ENCODE peak calls at places on chromosome 10, in seven cellular contexts. H is SK-N-SH, A is foreskin fibroblast, Q is PC-3, T is astrocyte, V is breast epithelium, E is astrocyte of the spinal cord. M is an unnamed sample.

GRCh38 chr10:3975016-3975415 is 190.0 kb upstream of the KLF6 start:
- DNase-seq in V (no peak), A (no peak), H (no peak), E (no peak), T (no peak), Q (no peak), M (no peak)

GRCh38 chr10:37774351-37774750 is 83.1 kb downstream of the ZNF248 start:
- DNase-seq in E (no peak), V (no peak), T (no peak), H (no peak), A (no peak), Q (no peak), M (no peak)

GRCh38 chr10:11505636-11506035 is 105.8 kb downstream of the USP6NL start:
- DNase-seq in V (no peak), A (no peak), T (no peak), E (no peak), H (no peak), Q (no peak), M (no peak)

GRCh38 chr10:77560052-77560451 is 77.6 kb downstream of the KCNMA1 start:
- DNase-seq in E (no peak), H (no peak), T (no peak), V (no peak), A (no peak), Q (no peak), M (no peak)

GRCh38 chr10:33335800-33336605 is 1.5 kb upstream of the NRP1 start:
- DNase-seq in E (peak; percentile 79), H (peak; percentile 70), V (peak; percentile 43), Q (peak; percentile 100), T (peak; percentile 44), A (peak; percentile 81), M (peak; percentile 57)

GRCh38 chr10:23198940-23199767 is 7.0 kb downstream of the PTF1A start:
- DNase-seq in Q (no peak), V (no peak), T (no peak), H (peak; percentile 44), E (peak; percentile 22), A (no peak), M (no peak)

GRCh38 chr10:21273400-21273968 is 252.0 kb downstream of the SKIDA1 start:
- DNase-seq in V (no peak), Q (peak; percentile 38), H (no peak), A (no peak), T (no peak), E (no peak), M (no peak)

GRCh38 chr10:79435271-79436065 is 10.0 kb downstream of the ZCCHC24 start:
- DNase-seq in A (no peak), V (no peak), H (no peak), T (no peak), E (no peak), Q (peak; percentile 95), M (peak; percentile 45)

GRCh38 chr10:2972810-2973209 is 94.5 kb upstream of the PFKP start:
- DNase-seq in E (no peak), H (no peak), T (no peak), A (no peak), V (no peak), Q (no peak), M (no peak)

GRCh38 chr10:123885406-123886164 is 6.0 kb downstream of the CPXM2 start:
- DNase-seq in Q (no peak), E (no peak), V (no peak), T (no peak), A (no peak), H (no peak), M (no peak)

GRCh38 chr10:132195366-132196075 is 8.8 kb downstream of the DPYSL4 start:
- DNase-seq in Q (no peak), H (no peak), E (no peak), V (no peak), T (no peak), A (no peak), M (no peak)

GRCh38 chr10:117480097-117480496 is 62.4 kb upstream of the EMX2 start:
- DNase-seq in E (no peak), V (no peak), T (no peak), Q (no peak), H (no peak), A (no peak), M (no peak)

GRCh38 chr10:86946215-86947170 is 10.9 kb downstream of the MMRN2 start:
- DNase-seq in E (no peak), A (no peak), H (peak; percentile 75), V (peak; percentile 17), Q (no peak), T (no peak), M (no peak)

GRCh38 chr10:74586088-74586585 is 240.3 kb upstream of the KAT6B start:
- DNase-seq in E (no peak), Q (peak; percentile 38), V (no peak), H (peak; percentile 12), T (peak; percentile 17), A (no peak), M (peak; percentile 18)

GRCh38 chr10:30743586-30743985 is 114.0 kb upstream of the LYZL2 start:
- DNase-seq in T (no peak), H (no peak), Q (no peak), A (no peak), E (no peak), V (no peak), M (no peak)

DNA sequence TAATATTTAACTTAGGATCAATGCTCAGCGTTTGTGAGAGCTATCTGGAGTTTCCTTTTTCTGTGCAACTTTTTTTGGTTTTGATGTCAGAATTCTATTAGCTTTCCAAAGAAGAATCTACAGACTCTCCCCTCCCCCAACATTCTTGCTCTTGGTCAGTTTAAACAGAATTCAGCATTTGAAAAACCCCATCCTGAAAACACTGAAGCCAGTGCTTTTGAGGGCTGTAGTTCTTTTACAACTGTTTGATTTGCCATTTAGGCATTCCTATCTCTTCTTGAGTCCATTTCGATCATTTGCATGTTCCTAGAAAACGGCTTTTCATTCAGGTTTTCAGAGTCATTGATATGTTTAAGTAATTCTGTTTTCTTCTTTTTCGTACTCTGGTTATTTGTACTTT is 15.7 kb upstream of the CXCL12 start:
- DNase-seq in T (no peak), Q (no peak), E (no peak), H (no peak), A (no peak), V (no peak), M (no peak)
- H3K4me3 ChIP-seq in T (no peak overlapping the region), Q (no peak overlapping the region), E (no peak overlapping the region), H (no peak overlapping the region), A (no peak overlapping the region), V (no peak overlapping the region), M (no peak overlapping the region)

DNA sequence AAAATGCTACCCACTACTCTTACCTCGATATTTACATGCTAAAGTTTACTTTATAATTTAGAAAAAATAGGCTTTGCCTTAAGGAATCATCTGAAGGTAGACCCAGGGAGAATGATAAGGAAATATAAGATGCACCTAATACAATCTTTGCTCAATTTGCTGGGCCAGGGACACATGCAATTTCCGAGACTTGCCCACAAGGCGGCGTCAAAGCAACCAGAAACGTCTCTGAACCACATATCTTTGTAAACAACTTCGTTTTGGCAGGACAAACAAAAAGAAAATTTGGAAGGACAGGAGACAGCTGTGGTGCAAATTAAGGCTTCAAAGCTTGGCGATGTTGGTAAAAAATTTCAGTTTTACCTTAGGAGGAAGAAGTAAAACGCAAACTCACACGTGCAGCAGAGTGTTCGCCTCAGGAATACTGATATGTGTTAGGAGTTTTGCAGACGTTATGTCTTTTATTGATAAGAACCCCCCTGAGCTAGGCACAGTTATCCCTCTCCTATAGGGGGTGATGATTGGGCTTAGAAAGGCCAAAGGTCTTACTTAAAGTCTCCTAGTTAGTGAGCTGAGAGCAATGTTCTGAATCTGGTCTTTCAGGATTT is 134.3 kb downstream of the PRKCQ start:
- DNase-seq in H (peak; percentile 38), T (no peak), V (peak; percentile 19), A (peak; percentile 14), Q (peak; percentile 36), E (peak; percentile 21), M (peak; percentile 61)
- TF ChIP-seq CTCF in H (peak; percentile 70), T (peak; percentile 56), V (peak; percentile 25), A (peak; percentile 78), Q (peak; percentile 63), E (peak; percentile 67), M (peak; percentile 79)

DNA sequence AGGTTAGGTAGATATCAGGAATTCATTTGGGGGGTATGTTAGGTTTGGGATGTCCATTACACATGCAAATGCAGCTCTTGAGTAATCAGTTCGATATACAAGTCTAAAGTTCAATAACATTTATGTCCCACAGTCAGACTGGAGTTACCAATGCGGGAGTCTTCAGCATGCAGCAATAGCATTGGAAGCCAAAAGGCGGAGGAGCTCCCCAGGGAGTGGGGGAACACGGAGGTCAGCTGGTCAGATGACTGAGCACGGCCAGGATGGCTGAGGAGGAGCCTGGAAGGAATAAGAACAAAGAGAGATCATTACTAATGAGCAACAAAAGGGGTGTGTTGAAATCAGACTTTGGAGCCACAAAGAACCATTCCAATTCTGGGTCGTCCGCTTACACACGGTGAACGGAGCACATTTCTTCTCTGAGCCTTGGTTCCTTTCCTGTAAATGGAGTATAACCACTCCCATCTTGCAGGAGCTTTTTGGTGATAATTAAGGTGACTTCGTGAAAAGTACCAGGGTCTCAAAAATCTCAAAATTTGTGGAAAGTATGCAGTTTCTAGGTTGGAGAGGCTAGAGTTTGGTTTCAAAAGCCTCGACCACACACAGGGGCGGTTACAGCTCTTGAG is 472 bp upstream of the ZNF22 start:
- DNase-seq in A (peak; percentile 36), V (peak; percentile 65), H (no peak), T (peak; percentile 36), Q (peak; percentile 6), E (peak; percentile 61), M (peak; percentile 97)
- H3K4me3 ChIP-seq in A (peak overlapping the region; percentile 52), V (peak overlapping the region; percentile 83), H (peak overlapping the region; percentile 71), T (peak overlapping the region; percentile 71), Q (peak overlapping the region; percentile 65), E (peak overlapping the region; percentile 54), M (peak overlapping the region; percentile 61)

GRCh38 chr10:133394801-133395221 is 854 bp downstream of the MTG1 start:
- DNase-seq in E (no peak), Q (no peak), T (peak; percentile 14), A (no peak), V (no peak), H (peak; percentile 54), M (no peak)

GRCh38 chr10:133393401-133394063 is 425 bp upstream of the MTG1 start:
- DNase-seq in H (peak; percentile 100), V (no peak), A (no peak), Q (no peak), T (no peak), E (no peak), M (no peak)

GRCh38 chr10:133391761-133392518 is 2.0 kb upstream of the MTG1 start:
- DNase-seq in T (no peak), V (no peak), Q (no peak), E (no peak), A (no peak), H (no peak), M (no peak)

GRCh38 chr10:133396035-133396624 is 2.2 kb downstream of the MTG1 start:
- DNase-seq in E (no peak), H (no peak), A (no peak), T (no peak), Q (no peak), V (no peak), M (no peak)

GRCh38 chr10:133394064-133394663 is at the start of gene MTG1:
- DNase-seq in T (peak; percentile 72), Q (peak; percentile 93), E (peak; percentile 90), V (peak; percentile 71), A (peak; percentile 91), H (peak; percentile 91), M (peak; percentile 93)
- TF ChIP-seq CTCF in T (no peak), Q (no peak), E (no peak), V (no peak), A (no peak), H (peak; percentile 14), M (no peak)

M was measured in choroid plexus epithelial cell.